ENCODE peak calls at places on chromosome 10, in seven cellular contexts. One of them, this sample, is unnamed.

GRCh38 chr10:6795571-6795970 is 215.5 kb upstream of the PRKCQ start:
- DNase-seq in IMR-90: no peak
- DNase-seq in H9: no peak
- DNase-seq in trophoblast cell: no peak
- DNase-seq in mesendoderm: no peak
- DNase-seq in H1: no peak
- DNase-seq in mesenchymal stem cell: no peak
- DNase-seq in this sample: no peak

GRCh38 chr10:46523119-46523880 is 33.2 kb downstream of the GPRIN2 start:
- DNase-seq in IMR-90: no peak
- DNase-seq in H9: no peak
- DNase-seq in trophoblast cell: no peak
- DNase-seq in mesendoderm: no peak
- DNase-seq in H1: no peak
- DNase-seq in mesenchymal stem cell: peak
- DNase-seq in this sample: no peak

GRCh38 chr10:61878411-61879051 is 23.0 kb upstream of the ARID5B start:
- DNase-seq in IMR-90: no peak
- DNase-seq in H9: no peak
- DNase-seq in trophoblast cell: no peak
- DNase-seq in mesendoderm: no peak
- DNase-seq in H1: no peak
- DNase-seq in mesenchymal stem cell: no peak
- DNase-seq in this sample: no peak

GRCh38 chr10:80154978-80155695 is 22.6 kb downstream of the PLAC9 start:
- DNase-seq in IMR-90: peak
- DNase-seq in H9: no peak
- DNase-seq in trophoblast cell: peak
- DNase-seq in mesendoderm: no peak
- DNase-seq in H1: no peak
- DNase-seq in mesenchymal stem cell: peak
- DNase-seq in this sample: no peak

GRCh38 chr10:23151071-23151470 is 41.0 kb upstream of the PTF1A start:
- DNase-seq in IMR-90: no peak
- DNase-seq in H9: no peak
- DNase-seq in trophoblast cell: no peak
- DNase-seq in mesendoderm: no peak
- DNase-seq in H1: no peak
- DNase-seq in mesenchymal stem cell: no peak
- DNase-seq in this sample: no peak

GRCh38 chr10:129628823-129629222 is 161.8 kb downstream of the MGMT start:
- DNase-seq in IMR-90: no peak
- DNase-seq in H9: no peak
- DNase-seq in trophoblast cell: no peak
- DNase-seq in mesendoderm: no peak
- DNase-seq in H1: no peak
- DNase-seq in mesenchymal stem cell: no peak
- DNase-seq in this sample: no peak

GRCh38 chr10:88931548-88931947 is 21.0 kb downstream of the ACTA2 start:
- DNase-seq in IMR-90: peak
- DNase-seq in H9: no peak
- DNase-seq in trophoblast cell: no peak
- DNase-seq in mesendoderm: no peak
- DNase-seq in H1: no peak
- DNase-seq in mesenchymal stem cell: peak
- DNase-seq in this sample: no peak

GRCh38 chr10:132100556-132101349 is 35.0 kb downstream of the JAKMIP3 start:
- DNase-seq in IMR-90: no peak
- DNase-seq in H9: peak
- DNase-seq in trophoblast cell: no peak
- DNase-seq in mesendoderm: no peak
- DNase-seq in H1: peak
- DNase-seq in mesenchymal stem cell: no peak
- DNase-seq in this sample: no peak

GRCh38 chr10:33134011-33134751 is 176.2 kb upstream of the ITGB1 start:
- DNase-seq in IMR-90: peak
- DNase-seq in H9: no peak
- DNase-seq in trophoblast cell: peak
- DNase-seq in mesendoderm: no peak
- DNase-seq in H1: no peak
- DNase-seq in mesenchymal stem cell: peak
- DNase-seq in this sample: no peak

GRCh38 chr10:12774219-12774894 is 227.2 kb downstream of the CCDC3 start:
- DNase-seq in IMR-90: no peak
- DNase-seq in H9: peak
- DNase-seq in trophoblast cell: peak
- DNase-seq in mesendoderm: peak
- DNase-seq in H1: peak
- DNase-seq in mesenchymal stem cell: no peak
- DNase-seq in this sample: no peak

GRCh38 chr10:86489071-86489810 is 32.4 kb downstream of the WAPL start:
- DNase-seq in IMR-90: no peak
- DNase-seq in H9: no peak
- DNase-seq in trophoblast cell: no peak
- DNase-seq in mesendoderm: no peak
- DNase-seq in H1: no peak
- DNase-seq in mesenchymal stem cell: no peak
- DNase-seq in this sample: no peak

GRCh38 chr10:514137-514671 is 175.3 kb downstream of the DIP2C start:
- DNase-seq in IMR-90: no peak
- DNase-seq in H9: no peak
- DNase-seq in trophoblast cell: no peak
- DNase-seq in mesendoderm: no peak
- DNase-seq in H1: no peak
- DNase-seq in mesenchymal stem cell: no peak
- DNase-seq in this sample: no peak

GRCh38 chr10:127262606-127263005 is 66.2 kb upstream of the INSYN2A start:
- DNase-seq in IMR-90: no peak
- DNase-seq in H9: no peak
- DNase-seq in trophoblast cell: no peak
- DNase-seq in mesendoderm: no peak
- DNase-seq in H1: no peak
- DNase-seq in mesenchymal stem cell: no peak
- DNase-seq in this sample: no peak

GRCh38 chr10:98256692-98257091 is 11.3 kb downstream of the LOXL4 start:
- DNase-seq in IMR-90: no peak
- DNase-seq in H9: no peak
- DNase-seq in trophoblast cell: no peak
- DNase-seq in mesendoderm: no peak
- DNase-seq in H1: no peak
- DNase-seq in mesenchymal stem cell: no peak
- DNase-seq in this sample: no peak

GRCh38 chr10:98259606-98260319 is 8.2 kb downstream of the LOXL4 start:
- DNase-seq in IMR-90: peak
- DNase-seq in H9: no peak
- DNase-seq in trophoblast cell: peak
- DNase-seq in mesendoderm: no peak
- DNase-seq in H1: no peak
- DNase-seq in mesenchymal stem cell: peak
- DNase-seq in this sample: no peak

GRCh38 chr10:98258683-98259454 is 9.1 kb downstream of the LOXL4 start:
- DNase-seq in IMR-90: no peak
- DNase-seq in H9: no peak
- DNase-seq in trophoblast cell: no peak
- DNase-seq in mesendoderm: no peak
- DNase-seq in H1: no peak
- DNase-seq in mesenchymal stem cell: no peak
- DNase-seq in this sample: no peak

GRCh38 chr10:98257198-98257597 is 10.8 kb downstream of the LOXL4 start:
- DNase-seq in IMR-90: no peak
- DNase-seq in H9: no peak
- DNase-seq in trophoblast cell: no peak
- DNase-seq in mesendoderm: no peak
- DNase-seq in H1: no peak
- DNase-seq in mesenchymal stem cell: no peak
- DNase-seq in this sample: no peak

GRCh38 chr10:98257961-98258360 is 10.0 kb downstream of the LOXL4 start:
- DNase-seq in IMR-90: no peak
- DNase-seq in H9: no peak
- DNase-seq in trophoblast cell: no peak
- DNase-seq in mesendoderm: no peak
- DNase-seq in H1: no peak
- DNase-seq in mesenchymal stem cell: no peak
- DNase-seq in this sample: no peak
- H3K4ac ChIP-seq in IMR-90: no peak
- H3K4ac ChIP-seq in H9: no peak
- H3K4ac ChIP-seq in trophoblast cell: no peak
- H3K4ac ChIP-seq in mesendoderm: no peak
- H3K4ac ChIP-seq in H1: no peak
- H3K4ac ChIP-seq in mesenchymal stem cell: no peak
- H3K4ac ChIP-seq in this sample: no peak

GRCh38 chr10:5284311-5285057 is 80.3 kb upstream of the UCN3 start:
- DNase-seq in IMR-90: peak
- DNase-seq in H9: no peak
- DNase-seq in trophoblast cell: peak
- DNase-seq in mesendoderm: peak
- DNase-seq in H1: no peak
- DNase-seq in mesenchymal stem cell: peak
- DNase-seq in this sample: no peak
- H2BK5ac ChIP-seq in IMR-90: no peak
- H2BK5ac ChIP-seq in H9: no peak
- H2BK5ac ChIP-seq in trophoblast cell: no peak
- H2BK5ac ChIP-seq in mesendoderm: peak
- H2BK5ac ChIP-seq in H1: peak
- H2BK5ac ChIP-seq in mesenchymal stem cell: no peak
- H2BK5ac ChIP-seq in this sample: no peak

GRCh38 chr10:49033939-49034338 is 81.4 kb downstream of the VSTM4 start:
- DNase-seq in IMR-90: no peak
- DNase-seq in H9: no peak
- DNase-seq in trophoblast cell: no peak
- DNase-seq in mesendoderm: no peak
- DNase-seq in H1: no peak
- DNase-seq in mesenchymal stem cell: no peak
- DNase-seq in this sample: no peak

GRCh38 chr10:49028639-49029038 is 86.7 kb downstream of the VSTM4 start:
- DNase-seq in IMR-90: no peak
- DNase-seq in H9: no peak
- DNase-seq in trophoblast cell: no peak
- DNase-seq in mesendoderm: no peak
- DNase-seq in H1: no peak
- DNase-seq in mesenchymal stem cell: no peak
- DNase-seq in this sample: no peak

GRCh38 chr10:49024484-49024883 is 84.8 kb upstream of the LRRC18 start:
- DNase-seq in IMR-90: no peak
- DNase-seq in H9: no peak
- DNase-seq in trophoblast cell: no peak
- DNase-seq in mesendoderm: no peak
- DNase-seq in H1: no peak
- DNase-seq in mesenchymal stem cell: no peak
- DNase-seq in this sample: no peak

GRCh38 chr10:49025347-49025983 is 85.8 kb upstream of the LRRC18 start:
- DNase-seq in IMR-90: no peak
- DNase-seq in H9: no peak
- DNase-seq in trophoblast cell: no peak
- DNase-seq in mesendoderm: no peak
- DNase-seq in H1: no peak
- DNase-seq in mesenchymal stem cell: no peak
- DNase-seq in this sample: no peak

DNA sequence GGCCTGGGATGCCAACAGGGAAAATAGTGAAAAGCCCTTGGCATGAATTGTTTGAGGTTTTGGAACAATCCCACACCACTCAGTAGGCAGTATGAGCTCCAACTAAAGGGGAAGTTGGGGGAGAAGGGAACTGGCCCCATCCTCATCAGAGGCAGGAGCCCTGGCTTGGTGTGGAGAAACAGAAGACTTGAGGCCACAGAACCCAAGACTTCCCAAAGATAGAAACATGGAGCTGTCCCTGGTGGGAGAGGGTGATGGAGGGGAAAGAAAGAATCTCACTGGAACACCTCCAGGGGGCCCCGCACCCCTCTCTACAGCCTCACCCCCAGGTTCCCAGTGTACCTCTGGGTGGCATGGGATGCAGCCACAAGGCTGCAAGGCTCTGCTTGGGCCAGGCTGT is 85.7 kb downstream of the VSTM4 start:
- DNase-seq in IMR-90: no peak
- DNase-seq in H9: no peak
- DNase-seq in trophoblast cell: no peak
- DNase-seq in mesendoderm: no peak
- DNase-seq in H1: no peak
- DNase-seq in mesenchymal stem cell: no peak
- DNase-seq in this sample: no peak
- H3K4ac ChIP-seq in IMR-90: no peak
- H3K4ac ChIP-seq in H9: no peak
- H3K4ac ChIP-seq in trophoblast cell: no peak
- H3K4ac ChIP-seq in mesendoderm: no peak
- H3K4ac ChIP-seq in H1: no peak
- H3K4ac ChIP-seq in mesenchymal stem cell: no peak
- H3K4ac ChIP-seq in this sample: no peak

DNA sequence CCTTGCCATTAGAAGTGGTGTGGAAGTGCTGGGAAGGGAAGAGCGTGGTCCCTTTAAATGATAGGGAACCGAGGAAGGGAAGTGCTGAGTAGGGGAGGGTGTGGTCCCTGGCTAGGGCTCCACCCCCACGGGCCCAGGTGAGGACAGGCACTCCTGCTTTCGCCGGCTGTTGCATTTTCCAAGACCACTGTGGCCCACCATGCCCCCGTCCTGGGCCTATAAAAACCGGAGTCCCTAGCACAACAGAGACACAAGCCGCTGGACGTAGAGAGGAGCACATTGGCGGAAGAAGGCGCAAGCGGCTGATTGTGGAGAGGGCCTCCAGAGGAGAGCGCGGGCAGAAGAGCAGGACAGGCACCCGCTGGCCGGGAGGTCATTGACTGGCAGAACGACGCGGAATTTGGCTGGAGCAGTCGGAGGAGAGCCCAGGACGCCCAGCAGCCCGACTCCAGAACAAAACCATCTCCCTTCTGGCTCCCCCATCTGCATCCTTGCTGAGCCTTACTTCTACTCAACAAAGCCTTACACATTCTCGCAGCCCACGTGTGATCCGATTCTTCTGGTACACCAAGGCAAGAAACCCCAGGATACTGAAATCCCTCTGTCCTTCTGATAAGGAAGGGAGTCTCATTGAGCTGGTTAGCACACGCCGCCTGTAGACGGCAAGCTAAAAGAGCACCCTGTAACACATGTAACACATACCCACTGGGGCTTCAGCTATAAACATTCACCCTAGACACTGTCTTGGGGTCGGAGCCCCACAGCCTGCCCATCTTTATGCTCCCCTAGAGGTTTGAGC is 146.2 kb upstream of the LYZL1 start:
- DNase-seq in IMR-90: no peak
- DNase-seq in H9: peak
- DNase-seq in trophoblast cell: peak
- DNase-seq in mesendoderm: peak
- DNase-seq in H1: peak
- DNase-seq in mesenchymal stem cell: peak
- DNase-seq in this sample: no peak
- H2BK5ac ChIP-seq in IMR-90: peak
- H2BK5ac ChIP-seq in H9: no peak
- H2BK5ac ChIP-seq in trophoblast cell: peak
- H2BK5ac ChIP-seq in mesendoderm: peak
- H2BK5ac ChIP-seq in H1: peak
- H2BK5ac ChIP-seq in mesenchymal stem cell: no peak
- H2BK5ac ChIP-seq in this sample: no peak

DNA sequence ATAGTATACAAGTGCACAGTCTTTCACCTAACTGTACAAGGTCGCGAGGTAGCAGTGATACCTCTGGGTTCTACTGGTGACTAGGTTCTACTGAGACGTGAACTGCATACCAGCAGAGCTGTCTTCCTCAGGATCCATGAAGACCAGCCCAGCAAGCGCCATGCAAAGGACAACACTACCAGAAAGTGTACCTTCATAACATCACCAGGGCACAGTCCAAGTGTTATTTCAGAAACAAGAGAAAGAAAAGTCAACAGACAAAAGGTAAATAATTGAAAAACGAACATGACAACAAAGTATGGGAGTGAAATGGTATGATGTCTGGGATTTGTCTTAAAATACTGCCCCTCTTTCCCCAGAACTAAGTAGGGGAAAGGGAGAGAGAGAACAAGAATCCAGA is 141.1 kb upstream of the ASAH2 start:
- DNase-seq in IMR-90: no peak
- DNase-seq in H9: no peak
- DNase-seq in trophoblast cell: no peak
- DNase-seq in mesendoderm: no peak
- DNase-seq in H1: no peak
- DNase-seq in mesenchymal stem cell: no peak
- DNase-seq in this sample: no peak
- H3K4ac ChIP-seq in IMR-90: no peak
- H3K4ac ChIP-seq in H9: no peak
- H3K4ac ChIP-seq in trophoblast cell: no peak
- H3K4ac ChIP-seq in mesendoderm: no peak
- H3K4ac ChIP-seq in H1: no peak
- H3K4ac ChIP-seq in mesenchymal stem cell: no peak
- H3K4ac ChIP-seq in this sample: no peak

This sample was measured in neuronal stem cell.